ENCODE peak calls at places on chromosomes 5 and 9, in four cellular contexts. One of them, this sample, is unnamed.

GRCh38 chr5:153362026-153362425 is 128.4 kb upstream of the GRIA1 start:
- DNase-seq in thyroid gland: no peak
- DNase-seq in fibroblast of the aortic adventitia: no peak
- DNase-seq in retinal pigment epithelial cell: no peak
- DNase-seq in this sample: no peak

GRCh38 chr5:6404129-6404528 is 25.8 kb upstream of the MED10 start:
- DNase-seq in thyroid gland: no peak
- DNase-seq in fibroblast of the aortic adventitia: peak
- DNase-seq in retinal pigment epithelial cell: no peak
- DNase-seq in this sample: no peak

GRCh38 chr5:102048940-102049339 is 247.1 kb downstream of the SLCO4C1 start:
- DNase-seq in thyroid gland: no peak
- DNase-seq in fibroblast of the aortic adventitia: no peak
- DNase-seq in retinal pigment epithelial cell: no peak
- DNase-seq in this sample: peak

GRCh38 chr5:96652769-96653455 is 9.3 kb upstream of the CAST start:
- DNase-seq in thyroid gland: no peak
- DNase-seq in fibroblast of the aortic adventitia: peak
- DNase-seq in retinal pigment epithelial cell: no peak
- DNase-seq in this sample: no peak

GRCh38 chr9:111961011-111961410 is 64.4 kb downstream of the UGCG start:
- DNase-seq in thyroid gland: no peak
- DNase-seq in fibroblast of the aortic adventitia: no peak
- DNase-seq in retinal pigment epithelial cell: no peak
- DNase-seq in this sample: no peak

GRCh38 chr5:118687671-118688621 is 300.4 kb downstream of the DTWD2 start:
- DNase-seq in thyroid gland: no peak
- DNase-seq in fibroblast of the aortic adventitia: no peak
- DNase-seq in retinal pigment epithelial cell: no peak
- DNase-seq in this sample: no peak

GRCh38 chr9:109591691-109592090 is 93.6 kb upstream of the PTPN3 start:
- DNase-seq in thyroid gland: no peak
- DNase-seq in fibroblast of the aortic adventitia: no peak
- DNase-seq in retinal pigment epithelial cell: no peak
- DNase-seq in this sample: no peak

GRCh38 chr5:59656351-59657254 is 236.9 kb downstream of the PDE4D start:
- DNase-seq in thyroid gland: no peak
- DNase-seq in fibroblast of the aortic adventitia: no peak
- DNase-seq in retinal pigment epithelial cell: no peak
- DNase-seq in this sample: no peak

GRCh38 chr9:27085456-27085855 is 23.6 kb upstream of the TEK start:
- DNase-seq in thyroid gland: no peak
- DNase-seq in fibroblast of the aortic adventitia: no peak
- DNase-seq in retinal pigment epithelial cell: no peak
- DNase-seq in this sample: no peak

GRCh38 chr5:15285901-15286583 is 213.9 kb upstream of the FBXL7 start:
- DNase-seq in thyroid gland: no peak
- DNase-seq in fibroblast of the aortic adventitia: peak
- DNase-seq in retinal pigment epithelial cell: no peak
- DNase-seq in this sample: no peak

GRCh38 chr5:147482426-147483196 is 27.3 kb downstream of the DPYSL3 start:
- DNase-seq in thyroid gland: no peak
- DNase-seq in fibroblast of the aortic adventitia: peak
- DNase-seq in retinal pigment epithelial cell: no peak
- DNase-seq in this sample: no peak

GRCh38 chr5:142664067-142664466 is 21.8 kb downstream of the FGF1 start:
- DNase-seq in thyroid gland: no peak
- DNase-seq in fibroblast of the aortic adventitia: no peak
- DNase-seq in retinal pigment epithelial cell: no peak
- DNase-seq in this sample: no peak

GRCh38 chr5:33316773-33317172 is 124.0 kb upstream of the TARS1 start:
- DNase-seq in thyroid gland: no peak
- DNase-seq in fibroblast of the aortic adventitia: peak
- DNase-seq in retinal pigment epithelial cell: no peak
- DNase-seq in this sample: no peak

GRCh38 chr5:111367081-111367480 is 142.9 kb downstream of the CAMK4 start:
- DNase-seq in thyroid gland: no peak
- DNase-seq in fibroblast of the aortic adventitia: no peak
- DNase-seq in retinal pigment epithelial cell: no peak
- DNase-seq in this sample: peak

GRCh38 chr5:74763504-74763903 is 3.4 kb downstream of the GFM2 start:
- DNase-seq in thyroid gland: no peak
- DNase-seq in fibroblast of the aortic adventitia: no peak
- DNase-seq in retinal pigment epithelial cell: no peak
- DNase-seq in this sample: no peak

GRCh38 chr5:126809932-126810331 is 33.0 kb downstream of the LMNB1 start:
- DNase-seq in thyroid gland: no peak
- DNase-seq in fibroblast of the aortic adventitia: no peak
- DNase-seq in retinal pigment epithelial cell: no peak
- DNase-seq in this sample: no peak

GRCh38 chr5:150350524-150351344 is 6.8 kb upstream of the TCOF1 start:
- DNase-seq in thyroid gland: peak
- DNase-seq in fibroblast of the aortic adventitia: peak
- DNase-seq in retinal pigment epithelial cell: peak
- DNase-seq in this sample: peak

GRCh38 chr5:53403291-53403690 is 77.1 kb upstream of the FST start:
- DNase-seq in thyroid gland: no peak
- DNase-seq in fibroblast of the aortic adventitia: peak
- DNase-seq in retinal pigment epithelial cell: no peak
- DNase-seq in this sample: no peak

GRCh38 chr5:61332891-61333350 is 863 bp downstream of the ZSWIM6 start:
- DNase-seq in thyroid gland: peak
- DNase-seq in fibroblast of the aortic adventitia: peak
- DNase-seq in retinal pigment epithelial cell: no peak
- DNase-seq in this sample: peak

GRCh38 chr5:151699071-151699901 is 12.6 kb upstream of the SPARC start:
- DNase-seq in thyroid gland: peak
- DNase-seq in fibroblast of the aortic adventitia: peak
- DNase-seq in retinal pigment epithelial cell: peak
- DNase-seq in this sample: peak

GRCh38 chr5:105882956-105883481 is 1787.7 kb downstream of the EFNA5 start:
- DNase-seq in thyroid gland: no peak
- DNase-seq in fibroblast of the aortic adventitia: no peak
- DNase-seq in retinal pigment epithelial cell: no peak
- DNase-seq in this sample: no peak

GRCh38 chr9:138098116-138098907 is 220.7 kb downstream of the CACNA1B start:
- DNase-seq in thyroid gland: no peak
- DNase-seq in fibroblast of the aortic adventitia: no peak
- DNase-seq in retinal pigment epithelial cell: no peak
- DNase-seq in this sample: no peak

GRCh38 chr5:55668356-55668755 is 43.8 kb downstream of the SLC38A9 start:
- DNase-seq in thyroid gland: no peak
- DNase-seq in fibroblast of the aortic adventitia: peak
- DNase-seq in retinal pigment epithelial cell: peak
- DNase-seq in this sample: peak

GRCh38 chr5:127518319-127518621 is 830 bp downstream of the PRRC1 start:
- DNase-seq in thyroid gland: no peak
- DNase-seq in fibroblast of the aortic adventitia: peak
- DNase-seq in retinal pigment epithelial cell: no peak
- DNase-seq in this sample: peak

This sample was measured in RKO.